ENCODE peak calls at places on chromosomes 16 and 17, in five cellular contexts. I is EH, V is GM20000, W is HEK293T, D is progenitor cell of endocrine pancreas. Z is an unnamed sample.

GRCh38 chr16:86285938-86286921 is 224.1 kb upstream of the FOXF1 start:
- DNase-seq in V (no peak), W (no peak), I (peak; percentile 16), D (no peak), Z (no peak)

GRCh38 chr17:32319548-32319905 is 22.4 kb downstream of the C17orf75 start:
- DNase-seq in I (peak; percentile 69), V (peak; percentile 86), W (peak; percentile 80), D (peak; percentile 71), Z (peak; percentile 85)

GRCh38 chr17:29341726-29342125 is 47.8 kb upstream of the NUFIP2 start:
- DNase-seq in W (no peak), D (no peak), V (no peak), I (peak; percentile 68), Z (no peak)

GRCh38 chr16:13350000-13350399 is 448.6 kb downstream of the SHISA9 start:
- DNase-seq in I (no peak), W (no peak), V (no peak), D (no peak), Z (no peak)

GRCh38 chr17:77304051-77304745 is 163.4 kb downstream of the SEC14L1 start:
- DNase-seq in V (no peak), I (peak; percentile 82), D (no peak), W (no peak), Z (no peak)

GRCh38 chr17:41518789-41519449 is at the start of gene KRT15:
- DNase-seq in D (no peak), V (no peak), W (no peak), I (peak; percentile 55), Z (no peak)

GRCh38 chr17:41392278-41392677 is 5.1 kb downstream of the KRT31 start:
- DNase-seq in I (peak; percentile 75), W (no peak), V (no peak), D (no peak), Z (no peak)

GRCh38 chr17:17021194-17021863 is 20.9 kb upstream of the MPRIP start:
- DNase-seq in I (peak; percentile 76), V (no peak), W (no peak), D (no peak), Z (no peak)

GRCh38 chr16:12907670-12908233 is 6.4 kb downstream of the SHISA9 start:
- DNase-seq in V (no peak), D (no peak), W (no peak), I (peak; percentile 5), Z (no peak)

Z was measured in GM10248.